ENCODE peak calls at places on chromosomes 1 and 21, in four cellular contexts. G is NCI-H2171 treated with DMSO at 0.1 percent for 48 hours, V is neuronal stem cell, I is erythroblast. L is an unnamed sample.

GRCh38 chr1:147545133-147545532 is 3.8 kb downstream of the BCL9 start:
- DNase-seq in G (no peak), V (no peak), I (no peak), L (no peak)

GRCh38 chr1:204564835-204565234 is 48.6 kb downstream of the MDM4 start:
- DNase-seq in G (no peak), V (no peak), I (no peak), L (no peak)

GRCh38 chr1:1397839-1398523 is 1.2 kb downstream of the CCNL2 start:
- DNase-seq in G (no peak), V (no peak), I (peak; percentile 73), L (peak; percentile 49)

GRCh38 chr1:22602060-22602740 is 34.2 kb upstream of the C1QA start:
- DNase-seq in G (no peak), V (no peak), I (no peak), L (no peak)

GRCh38 chr1:224755586-224755985 is 139.5 kb downstream of the CNIH3 start:
- DNase-seq in G (no peak), V (no peak), I (no peak), L (no peak)

GRCh38 chr1:119276558-119276957 is 92.0 kb upstream of the HAO2 start:
- DNase-seq in G (peak; percentile 46), V (no peak), I (no peak), L (peak; percentile 14)

GRCh38 chr1:181113061-181113695 is 24.7 kb downstream of the IER5 start:
- DNase-seq in G (peak; percentile 52), V (no peak), I (peak; percentile 67), L (no peak)

GRCh38 chr1:68197459-68197858 is 34.9 kb downstream of the WLS start:
- DNase-seq in G (no peak), V (no peak), I (no peak), L (no peak)

GRCh38 chr1:173408886-173409285 is 68.2 kb upstream of the PRDX6 start:
- DNase-seq in G (no peak), V (no peak), I (no peak), L (no peak)

GRCh38 chr1:85330206-85330605 is 53.8 kb upstream of the BCL10 start:
- DNase-seq in G (no peak), V (no peak), I (no peak), L (no peak)

GRCh38 chr1:36257375-36257767 is 33.1 kb downstream of the THRAP3 start:
- DNase-seq in G (no peak), V (no peak), I (peak; percentile 27), L (no peak)

GRCh38 chr1:175839678-175840669 is 96.6 kb upstream of the TNR start:
- DNase-seq in G (peak; percentile 56), V (no peak), I (no peak), L (peak; percentile 56)

GRCh38 chr21:33682992-33683627 is 40.8 kb downstream of the ITSN1 start:
- DNase-seq in G (no peak), V (no peak), I (no peak), L (peak; percentile 52)

GRCh38 chr1:172429324-172430127 is 9.0 kb downstream of the C1orf105 start:
- DNase-seq in G (peak; percentile 67), V (peak; percentile 40), I (peak; percentile 81), L (peak; percentile 89)

GRCh38 chr1:39895096-39895495 is 6.6 kb downstream of the MYCL start:
- DNase-seq in G (no peak), V (no peak), I (no peak), L (no peak)

GRCh38 chr1:105608713-105609112 is 1447.8 kb upstream of the PRMT6 start:
- DNase-seq in G (peak; percentile 18), V (no peak), I (no peak), L (peak; percentile 59)

GRCh38 chr1:10639301-10640078 is 157.0 kb downstream of the CASZ1 start:
- DNase-seq in G (no peak), V (no peak), I (no peak), L (no peak)

GRCh38 chr1:150829751-150830150 is 21.7 kb upstream of the CTSK start:
- DNase-seq in G (no peak), V (no peak), I (no peak), L (no peak)

GRCh38 chr1:214603819-214604252 is 841 bp downstream of the CENPF start:
- DNase-seq in G (no peak), V (no peak), I (peak; percentile 67), L (peak; percentile 51)

GRCh38 chr1:119873166-119874025 is 22.9 kb downstream of the ADAM30 start:
- DNase-seq in G (no peak), V (no peak), I (peak; percentile 51), L (peak; percentile 73)

GRCh38 chr21:31173881-31174555 is 135.7 kb upstream of the KRTAP19-8 start:
- DNase-seq in G (no peak), V (no peak), I (no peak), L (peak; percentile 17)

GRCh38 chr1:213279410-213279809 is 228.4 kb downstream of the RPS6KC1 start:
- DNase-seq in G (no peak), V (no peak), I (no peak), L (no peak)

GRCh38 chr1:87787551-87787950 is 458.9 kb downstream of the LMO4 start:
- DNase-seq in G (no peak), V (no peak), I (peak; percentile 29), L (peak; percentile 26)

GRCh38 chr1:143553627-143554026 is 418.2 kb downstream of the FAM72C start:
- DNase-seq in G (no peak), V (no peak), I (no peak), L (no peak)

GRCh38 chr21:44985441-44986401 is 45.9 kb downstream of the SLX9 start:
- DNase-seq in G (peak; percentile 43), V (no peak), I (no peak), L (no peak)

GRCh38 chr1:241532864-241533263 is 686 bp downstream of the KMO start:
- DNase-seq in G (no peak), V (no peak), I (no peak), L (no peak)

GRCh38 chr1:234737915-234738314 is 127.9 kb upstream of the IRF2BP2 start:
- DNase-seq in G (peak; percentile 72), V (no peak), I (no peak), L (no peak)

GRCh38 chr1:235295902-235296350 is 32.1 kb downstream of the ARID4B start:
- DNase-seq in G (no peak), V (no peak), I (no peak), L (no peak)

L was measured in OCI-M1.